ENCODE peak calls at places on chromosomes 11 and 22, in nine cellular contexts. W is AG08396; X is kidney; J is kidney tubule cell; O is NCI-H524 treated with DMSO at 0.1 percent for 48 hours; E is stimulated activated CD4-positive, alpha-beta T cell treated with anti-CD3 and anti-CD28 coated beads, Interleukin-4, amount 100 ng/mL, for 48 hours; G is ovary; B is lower leg skin; M is astrocyte. A is an unnamed sample.

GRCh38 chr22:27990879-27991278 is 71.8 kb upstream of the PITPNB start:
- DNase-seq in J (peak), G (peak), B (no peak), W (peak), E (no peak), M (no peak), X (no peak), O (no peak), A (peak)

GRCh38 chr11:441418-442274 is at the start of gene ANO9:
- DNase-seq in O (no peak), X (peak), W (no peak), J (peak), B (no peak), G (no peak), E (peak), M (no peak), A (peak)

GRCh38 chr11:90753546-90753945 is 530.7 kb upstream of the CHORDC1 start:
- DNase-seq in J (no peak), O (no peak), G (no peak), B (no peak), X (no peak), E (no peak), M (no peak), W (no peak), A (no peak)

GRCh38 chr11:107301886-107302285 is 155.7 kb downstream of the CWF19L2 start:
- DNase-seq in W (no peak), G (no peak), X (no peak), O (no peak), B (no peak), M (peak), J (peak), E (no peak), A (no peak)

GRCh38 chr11:75424396-75424795 is 8.6 kb downstream of the KLHL35 start:
- DNase-seq in B (no peak), E (no peak), G (no peak), X (no peak), O (no peak), M (no peak), J (no peak), W (no peak), A (no peak)

GRCh38 chr11:98601181-98601773 is 419.5 kb upstream of the CNTN5 start:
- DNase-seq in B (no peak), X (no peak), W (no peak), O (no peak), G (no peak), M (no peak), J (no peak), E (no peak), A (peak)

GRCh38 chr22:44693756-44694155 is 8.2 kb upstream of the PRR5 start:
- DNase-seq in B (no peak), G (no peak), W (no peak), X (no peak), E (no peak), O (peak), M (no peak), J (no peak), A (no peak)

GRCh38 chr11:2217211-2218081 is 45.8 kb upstream of the TH start:
- DNase-seq in M (no peak), J (no peak), X (no peak), O (no peak), E (no peak), B (peak), W (no peak), G (peak), A (no peak)

GRCh38 chr22:46835288-46835687 is 72.8 kb downstream of the TBC1D22A start:
- DNase-seq in B (no peak), W (no peak), M (no peak), X (no peak), E (no peak), J (no peak), G (no peak), O (no peak), A (no peak)

GRCh38 chr22:24155597-24156145 is 25.6 kb upstream of the SUSD2 start:
- DNase-seq in E (peak), B (peak), G (peak), M (peak), J (peak), W (peak), O (no peak), X (peak), A (peak)

GRCh38 chr11:46391578-46392420 is at the start of gene CHRM4:
- DNase-seq in W (peak), O (no peak), B (no peak), E (no peak), J (peak), G (peak), X (no peak), M (no peak), A (peak)

GRCh38 chr11:14980854-14981253 is 8.7 kb upstream of the CALCA start:
- DNase-seq in W (peak), M (peak), J (peak), E (no peak), O (no peak), B (no peak), G (no peak), X (no peak), A (no peak)

GRCh38 chr11:61586792-61587430 is 6.0 kb upstream of the SYT7 start:
- DNase-seq in O (no peak), X (no peak), W (no peak), J (no peak), M (no peak), G (no peak), E (no peak), B (no peak), A (peak)

GRCh38 chr11:77884829-77885190 is 63.9 kb downstream of the AAMDC start:
- DNase-seq in X (no peak), B (no peak), M (no peak), G (no peak), O (no peak), J (no peak), E (no peak), W (no peak), A (no peak)

GRCh38 chr11:131609317-131609716 is 238.9 kb downstream of the NTM start:
- DNase-seq in W (peak), G (no peak), B (no peak), E (no peak), O (no peak), M (peak), X (no peak), J (peak), A (no peak)

GRCh38 chr11:6602096-6602940 is 1.1 kb downstream of the RRP8 start:
- DNase-seq in X (no peak), W (no peak), B (peak), O (no peak), J (peak), M (no peak), E (no peak), G (no peak), A (no peak)

GRCh38 chr11:1127664-1128162 is 30.0 kb upstream of the MUC5AC start:
- DNase-seq in E (no peak), X (no peak), G (no peak), M (no peak), B (no peak), J (no peak), O (no peak), W (no peak), A (peak)

GRCh38 chr22:29016067-29016938 is 45.3 kb downstream of the C22orf31 start:
- DNase-seq in J (peak), M (no peak), O (no peak), G (no peak), B (no peak), E (no peak), W (no peak), X (no peak), A (no peak)

GRCh38 chr22:32311551-32312071 is 46.1 kb upstream of the RFPL3 start:
- DNase-seq in B (no peak), G (no peak), M (no peak), O (peak), X (peak), E (no peak), J (no peak), W (peak), A (no peak)

GRCh38 chr22:25511725-25512124 is 52.8 kb upstream of the GRK3 start:
- DNase-seq in B (no peak), J (no peak), X (no peak), G (no peak), O (no peak), E (no peak), W (no peak), M (no peak), A (no peak)

GRCh38 chr22:49666146-49666809 is 161.4 kb downstream of the BRD1 start:
- DNase-seq in G (no peak), B (no peak), W (no peak), J (no peak), O (no peak), M (no peak), E (no peak), X (no peak), A (no peak)

GRCh38 chr22:50150161-50151129 is 20.1 kb upstream of the PANX2 start:
- DNase-seq in E (no peak), M (peak), B (no peak), X (no peak), J (peak), W (no peak), G (no peak), O (peak), A (no peak)

GRCh38 chr11:30107899-30108298 is 91.1 kb upstream of the KCNA4 start:
- DNase-seq in E (no peak), X (no peak), O (no peak), G (no peak), W (no peak), B (no peak), M (peak), J (peak), A (no peak)

GRCh38 chr11:5713695-5714094 is 22.6 kb upstream of the OR56B1 start:
- DNase-seq in X (no peak), M (peak), O (no peak), G (no peak), E (no peak), B (no peak), W (no peak), J (no peak), A (no peak)

GRCh38 chr22:46758867-46759290 is 3.6 kb upstream of the TBC1D22A start:
- DNase-seq in O (no peak), B (no peak), J (peak), M (peak), E (no peak), G (no peak), W (peak), X (peak), A (peak)

GRCh38 chr11:45745065-45745811 is 59.7 kb upstream of the SLC35C1 start:
- DNase-seq in M (no peak), B (no peak), W (no peak), X (peak), O (no peak), J (no peak), G (peak), E (no peak), A (peak)

GRCh38 chr11:5857590-5857989 is at the start of gene OR52E8:
- DNase-seq in B (no peak), O (no peak), E (no peak), X (no peak), J (no peak), M (no peak), W (no peak), G (no peak), A (no peak)

GRCh38 chr22:19121631-19122142 is 525 bp downstream of the DGCR2 start:
- DNase-seq in X (peak), M (peak), O (no peak), W (peak), E (peak), B (peak), J (peak), G (peak), A (peak)

GRCh38 chr11:14538926-14539554 is 18.9 kb upstream of the PSMA1 start:
- DNase-seq in B (no peak), E (no peak), G (no peak), X (no peak), W (no peak), J (no peak), M (no peak), O (no peak), A (no peak)

GRCh38 chr11:73152861-73153483 is 10.9 kb upstream of the FCHSD2 start:
- DNase-seq in E (no peak), X (no peak), W (no peak), O (no peak), G (no peak), M (no peak), J (no peak), B (no peak), A (no peak)

GRCh38 chr22:24011735-24012068 is 598 bp downstream of the CABIN1 start:
- DNase-seq in E (no peak), X (no peak), J (peak), O (no peak), W (no peak), B (no peak), M (peak), G (no peak), A (no peak)

GRCh38 chr11:125343086-125343731 is 152.9 kb downstream of the FEZ1 start:
- DNase-seq in G (peak), E (no peak), J (no peak), W (no peak), O (no peak), X (no peak), B (no peak), M (no peak), A (no peak)

GRCh38 chr11:119934267-119934666 is 203.6 kb downstream of the TRIM29 start:
- DNase-seq in X (no peak), G (no peak), M (no peak), W (no peak), J (no peak), E (no peak), B (no peak), O (no peak), A (no peak)

GRCh38 chr11:120337896-120338840 is 2.0 kb downstream of the ARHGEF12 start:
- DNase-seq in E (no peak), W (no peak), B (no peak), M (no peak), O (no peak), J (peak), G (no peak), X (no peak), A (no peak)

GRCh38 chr11:117841582-117842031 is 17.1 kb upstream of the FXYD2 start:
- DNase-seq in O (no peak), B (no peak), X (peak), G (no peak), M (no peak), J (no peak), W (no peak), E (no peak), A (peak)

GRCh38 chr11:10436224-10436623 is 18.8 kb upstream of the AMPD3 start:
- DNase-seq in E (no peak), O (no peak), W (no peak), B (no peak), J (no peak), M (no peak), G (no peak), X (no peak), A (no peak)

GRCh38 chr11:63839508-63840355 is 822 bp downstream of the MARK2 start:
- DNase-seq in W (no peak), M (no peak), J (peak), O (peak), G (no peak), X (peak), B (peak), E (no peak), A (peak)

GRCh38 chr22:32308934-32309333 is 48.7 kb upstream of the RFPL3 start:
- DNase-seq in M (no peak), B (no peak), O (no peak), X (no peak), E (no peak), W (no peak), J (no peak), G (no peak), A (no peak)